ENCODE peak calls at places on chromosomes 7 and 10, in eight cellular contexts. D is HCT116, K is BJ, O is GM12864, Q is iPS DF 6.9, B is psoas muscle, J is dorsolateral prefrontal cortex, R is bronchial epithelial cell. A is an unnamed sample.

GRCh38 chr10:102342958-102343357 is 52.5 kb upstream of the NFKB2 start:
- DNase-seq in J (no peak), B (no peak), D (no peak), K (no peak), O (no peak), Q (no peak), R (peak), A (no peak)

GRCh38 chr10:44316187-44316921 is 68.5 kb downstream of the CXCL12 start:
- DNase-seq in Q (peak), R (no peak), B (no peak), D (peak), J (no peak), K (no peak), O (peak), A (peak)

GRCh38 chr7:159015894-159016410 is 128.7 kb downstream of the VIPR2 start:
- DNase-seq in B (no peak), O (no peak), R (no peak), K (no peak), D (no peak), Q (no peak), J (no peak), A (no peak)

GRCh38 chr10:69458426-69459100 is 7.3 kb downstream of the TSPAN15 start:
- DNase-seq in J (peak), K (no peak), O (no peak), Q (no peak), R (peak), B (peak), D (peak), A (peak)

GRCh38 chr7:98105942-98106544 is 619 bp upstream of the LMTK2 start:
- DNase-seq in B (no peak), Q (no peak), K (no peak), J (peak), D (no peak), R (peak), O (no peak), A (peak)

GRCh38 chr7:64997927-64998391 is 7.1 kb upstream of the ZNF117 start:
- DNase-seq in J (no peak), Q (no peak), D (no peak), R (peak), K (no peak), B (peak), O (no peak), A (peak)

GRCh38 chr7:22730921-22731654 is 4.1 kb downstream of the IL6 start:
- DNase-seq in O (no peak), B (no peak), D (no peak), K (peak), R (peak), J (no peak), Q (no peak), A (peak)

GRCh38 chr7:157494506-157495176 is 157.8 kb downstream of the DNAJB6 start:
- DNase-seq in B (no peak), Q (no peak), D (no peak), O (no peak), R (no peak), J (no peak), K (no peak), A (no peak)

GRCh38 chr7:16985621-16986020 is 103.8 kb upstream of the AGR3 start:
- DNase-seq in R (peak), B (no peak), K (no peak), Q (no peak), J (no peak), O (no peak), D (no peak), A (peak)

GRCh38 chr10:84256510-84257342 is 11.9 kb downstream of the RGR start:
- DNase-seq in J (peak), R (peak), Q (peak), B (peak), K (no peak), O (no peak), D (peak), A (peak)

GRCh38 chr10:114245128-114245791 is 6.2 kb downstream of the VWA2 start:
- DNase-seq in J (no peak), K (no peak), R (peak), Q (no peak), D (no peak), O (no peak), B (no peak), A (peak)

GRCh38 chr10:49350856-49351532 is 44.9 kb downstream of the DRGX start:
- DNase-seq in D (no peak), R (no peak), J (no peak), O (no peak), B (no peak), Q (no peak), K (no peak), A (no peak)

GRCh38 chr7:122887198-122887597 is 938 bp upstream of the CADPS2 start:
- DNase-seq in J (peak), B (peak), D (peak), Q (no peak), R (peak), K (no peak), O (no peak), A (peak)

GRCh38 chr10:69499726-69500689 is 48.7 kb downstream of the TSPAN15 start:
- DNase-seq in K (no peak), Q (no peak), O (no peak), J (no peak), D (no peak), R (no peak), B (no peak), A (no peak)

GRCh38 chr10:36630267-36630666 is 495.1 kb upstream of the ANKRD30A start:
- DNase-seq in B (no peak), J (no peak), D (no peak), K (no peak), Q (no peak), R (no peak), O (no peak), A (no peak)

GRCh38 chr7:37344886-37345579 is 103.6 kb downstream of the ELMO1 start:
- DNase-seq in Q (no peak), B (no peak), J (no peak), O (no peak), K (no peak), R (no peak), D (no peak), A (no peak)

GRCh38 chr7:151246161-151247015 is 2.1 kb downstream of the SMARCD3 start:
- DNase-seq in D (no peak), B (no peak), R (no peak), Q (no peak), K (no peak), O (no peak), J (no peak), A (no peak)

GRCh38 chr10:37947526-37947925 is 28.9 kb downstream of the ZNF25 start:
- DNase-seq in K (no peak), D (no peak), B (no peak), J (no peak), R (no peak), O (no peak), Q (no peak), A (no peak)

GRCh38 chr7:47610506-47611044 is 28.7 kb upstream of the TNS3 start:
- DNase-seq in B (no peak), Q (no peak), O (no peak), K (peak), R (no peak), D (no peak), J (no peak), A (no peak)

GRCh38 chr10:115895196-115895595 is 377.8 kb downstream of the GFRA1 start:
- DNase-seq in J (no peak), B (no peak), K (no peak), O (no peak), R (no peak), D (no peak), Q (no peak), A (no peak)

GRCh38 chr7:7970113-7970619 is 1.6 kb downstream of the GLCCI1 start:
- DNase-seq in K (no peak), B (no peak), O (no peak), R (no peak), J (no peak), D (no peak), Q (no peak), A (no peak)

GRCh38 chr7:121276276-121276675 is 52.5 kb upstream of the WNT16 start:
- DNase-seq in D (no peak), R (no peak), B (no peak), Q (no peak), O (no peak), K (no peak), J (no peak), A (no peak)

GRCh38 chr7:112495820-112496462 is 15.2 kb downstream of the LSMEM1 start:
- DNase-seq in K (no peak), D (peak), B (no peak), Q (no peak), R (peak), J (peak), O (no peak), A (peak)

GRCh38 chr10:11881028-11881476 is 57.9 kb downstream of the PROSER2 start:
- DNase-seq in R (no peak), D (no peak), K (no peak), J (no peak), Q (no peak), B (no peak), O (no peak), A (no peak)

GRCh38 chr10:11878776-11879175 is 55.6 kb downstream of the PROSER2 start:
- DNase-seq in R (no peak), O (no peak), J (no peak), B (no peak), Q (no peak), K (no peak), D (no peak), A (no peak)

GRCh38 chr10:11881477-11882417 is 58.6 kb downstream of the PROSER2 start:
- DNase-seq in K (no peak), B (no peak), R (peak), D (peak), Q (no peak), J (no peak), O (no peak), A (peak)

GRCh38 chr10:11879387-11880168 is 56.4 kb downstream of the PROSER2 start:
- DNase-seq in Q (no peak), R (no peak), K (no peak), J (no peak), D (no peak), B (no peak), O (no peak), A (no peak)

DNA sequence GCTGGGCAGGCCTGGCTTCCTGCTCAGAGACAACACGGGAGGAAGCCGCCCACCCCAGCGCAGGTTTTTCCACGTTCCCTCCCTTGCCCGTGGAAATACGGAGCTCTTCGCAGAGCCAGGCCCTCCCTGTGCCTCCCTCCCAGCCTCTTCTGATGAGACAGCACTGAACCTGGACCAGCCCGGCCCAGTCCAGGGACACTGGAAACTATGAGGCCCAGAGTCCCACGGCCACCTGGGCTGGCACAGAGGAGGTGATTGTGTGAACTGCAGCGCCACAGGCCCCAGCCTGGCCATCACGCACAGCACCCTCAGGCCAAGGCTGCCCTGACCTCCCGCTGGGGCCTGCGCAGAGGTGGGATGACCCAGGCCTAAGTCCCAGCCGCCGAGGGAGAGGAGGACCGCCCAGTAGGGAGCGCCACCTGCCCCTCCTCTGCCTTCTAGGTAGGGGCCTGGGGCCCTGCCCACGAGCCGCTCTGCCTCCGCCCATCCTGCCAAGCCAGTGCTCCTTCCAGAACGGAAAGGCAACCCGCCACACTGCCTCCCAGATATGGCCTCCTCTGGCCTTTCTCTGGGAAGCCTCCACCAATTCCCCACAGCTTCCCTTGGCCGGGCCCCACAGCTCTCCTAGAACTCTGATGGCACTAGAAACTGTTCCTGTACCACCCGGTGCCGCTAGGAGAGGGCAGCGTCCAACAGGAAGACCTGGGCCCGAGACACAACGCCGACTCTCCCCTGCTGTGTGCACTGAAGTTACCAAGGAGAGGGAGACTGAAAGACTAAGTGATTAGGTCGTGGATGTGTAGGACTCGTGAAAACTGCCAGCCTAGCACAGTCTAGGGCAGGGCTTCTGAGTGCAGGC is 57.2 kb downstream of the PROSER2 start:
- DNase-seq in D (no peak), B (no peak), K (no peak), R (peak), O (no peak), Q (no peak), J (no peak), A (no peak)
- H3K4me3 ChIP-seq in D (no peak), B (no peak), K (no peak), R (no peak), O (no peak), Q (no peak), J (no peak), A (no peak)

DNA sequence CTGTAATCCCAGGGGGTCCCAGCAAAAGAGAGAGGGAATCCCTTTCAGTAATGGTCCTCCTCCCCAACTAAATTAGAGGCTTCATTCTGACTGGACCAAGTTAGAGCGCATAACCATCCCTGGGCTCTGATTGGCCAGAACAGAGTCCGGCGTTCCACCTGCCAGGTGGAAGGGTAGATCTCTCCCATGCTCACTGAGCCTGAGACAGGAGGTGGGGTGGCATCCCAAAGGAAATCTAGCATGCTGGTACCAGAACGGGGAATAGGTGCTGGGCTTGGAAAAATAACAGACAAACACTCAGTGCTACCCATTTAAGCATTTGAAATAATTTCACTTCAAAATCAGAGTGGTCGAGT is 21.0 kb upstream of the TSPAN33 start:
- DNase-seq in O (no peak), Q (no peak), K (no peak), J (no peak), D (no peak), B (no peak), R (no peak), A (no peak)
- H3K4me3 ChIP-seq in O (peak), Q (no peak), K (no peak), J (no peak), D (no peak), B (no peak), R (no peak), A (no peak)

DNA sequence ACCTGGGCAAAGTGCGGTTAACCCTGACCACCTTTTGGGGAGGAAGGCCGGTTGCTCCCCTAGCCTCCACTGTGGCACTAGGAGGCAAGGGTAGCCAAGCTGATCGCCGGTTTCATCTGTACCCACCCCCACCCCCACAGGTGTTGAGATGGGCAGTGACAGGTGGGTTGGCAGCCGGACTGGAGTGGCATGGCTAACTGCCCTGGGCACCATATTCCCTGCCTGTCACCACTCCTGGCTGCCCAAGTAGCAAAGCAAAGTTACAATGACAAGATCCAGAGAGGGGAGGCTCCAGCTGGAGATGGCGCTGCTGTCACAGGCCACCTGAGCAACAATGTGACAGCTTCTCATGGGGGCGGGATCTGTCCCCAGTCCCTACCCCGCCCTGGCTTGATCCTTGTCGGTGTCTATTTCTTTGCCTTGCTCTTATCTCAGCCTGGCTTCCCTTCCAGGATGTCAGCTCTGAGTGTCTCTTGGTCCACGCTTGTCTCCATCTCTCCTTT is 27.0 kb upstream of the BMS1 start:
- DNase-seq in O (no peak), D (no peak), K (no peak), J (no peak), R (no peak), B (peak), Q (no peak), A (no peak)
- H3K4me3 ChIP-seq in O (no peak), D (peak), K (no peak), J (no peak), R (no peak), B (peak), Q (no peak), A (no peak)

DNA sequence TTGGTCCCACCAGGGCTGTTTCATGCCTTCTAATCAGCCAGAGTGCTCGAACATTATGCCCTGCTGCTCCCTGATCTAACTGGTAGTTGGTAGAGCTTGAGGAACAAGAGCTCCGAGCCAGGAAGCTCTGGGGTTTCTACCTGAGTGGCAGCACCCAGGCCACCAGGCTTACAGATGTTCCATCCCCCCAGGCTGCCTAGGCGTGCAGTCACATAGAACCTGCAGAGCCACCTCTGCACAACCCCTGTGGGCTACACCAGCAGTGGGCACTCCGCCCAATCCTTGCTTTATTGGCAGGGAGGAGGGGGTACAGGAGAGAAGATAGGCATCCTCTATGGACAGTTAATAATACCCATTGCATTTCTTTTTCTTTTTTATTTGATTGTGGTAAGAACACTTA is 21.8 kb downstream of the MAP3K8 start:
- DNase-seq in O (no peak), Q (no peak), R (no peak), D (no peak), K (no peak), B (no peak), J (no peak), A (no peak)
- H3K4me3 ChIP-seq in O (no peak), Q (no peak), R (no peak), D (no peak), K (no peak), B (peak), J (no peak), A (no peak)

GRCh38 chr7:66357062-66357461 is 151.9 kb downstream of the TPST1 start:
- DNase-seq in B (no peak), O (no peak), K (no peak), R (no peak), J (no peak), D (no peak), Q (no peak), A (no peak)
- H3K4me3 ChIP-seq in B (no peak), O (no peak), K (no peak), R (no peak), J (no peak), D (no peak), Q (no peak), A (no peak)

DNA sequence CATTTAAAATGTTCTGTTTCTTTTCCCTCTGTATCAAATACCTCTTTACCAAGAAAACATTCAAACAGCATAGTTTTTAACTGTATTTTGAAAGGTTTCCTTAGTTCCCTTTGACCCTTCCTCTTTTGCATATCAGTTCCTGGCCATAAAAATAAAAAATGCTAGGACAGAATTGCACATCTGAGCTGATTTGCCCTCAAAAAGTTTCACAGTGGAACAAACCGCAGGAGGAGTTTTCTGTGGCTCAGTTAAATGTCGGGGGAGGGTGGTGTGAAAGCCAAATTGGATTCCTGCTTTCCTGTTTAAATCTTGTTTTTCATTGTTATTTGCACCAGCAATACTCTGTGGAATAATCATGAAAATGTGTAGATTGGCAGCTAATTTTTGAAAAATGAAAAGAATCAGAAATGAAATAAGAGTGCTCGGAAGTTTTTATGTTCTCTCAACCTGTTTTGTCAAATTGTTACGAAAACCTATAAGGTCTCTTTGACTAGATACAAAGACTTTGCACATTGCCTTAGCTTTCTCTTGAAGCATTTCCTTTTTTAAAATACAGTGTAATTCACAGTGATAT is 8.2 kb downstream of the IKZF1 start:
- DNase-seq in R (no peak), D (no peak), B (no peak), J (no peak), K (no peak), Q (no peak), O (no peak), A (no peak)
- H3K4me3 ChIP-seq in R (no peak), D (no peak), B (no peak), J (no peak), K (no peak), Q (no peak), O (peak), A (no peak)

GRCh38 chr10:7338469-7338868 is 72.4 kb downstream of the SFMBT2 start:
- DNase-seq in R (no peak), B (no peak), J (no peak), K (no peak), Q (no peak), O (no peak), D (no peak), A (no peak)

GRCh38 chr10:7337431-7338171 is 73.2 kb downstream of the SFMBT2 start:
- DNase-seq in R (no peak), B (no peak), J (no peak), Q (no peak), K (no peak), O (peak), D (no peak), A (no peak)

GRCh38 chr10:7333995-7334964 is 76.6 kb downstream of the SFMBT2 start:
- DNase-seq in O (no peak), K (no peak), R (no peak), Q (no peak), J (no peak), B (no peak), D (no peak), A (no peak)

GRCh38 chr10:7339503-7339902 is 71.3 kb downstream of the SFMBT2 start:
- DNase-seq in Q (no peak), B (no peak), R (no peak), D (no peak), O (no peak), J (no peak), K (no peak), A (no peak)

GRCh38 chr10:7335977-7336376 is 74.9 kb downstream of the SFMBT2 start:
- DNase-seq in D (no peak), K (no peak), J (no peak), B (no peak), O (no peak), Q (no peak), R (no peak), A (no peak)
- H3K4me3 ChIP-seq in D (no peak), K (no peak), J (no peak), B (no peak), O (no peak), Q (no peak), R (no peak), A (no peak)

GRCh38 chr10:74827694-74828093 is 1.3 kb downstream of the KAT6B start:
- DNase-seq in R (no peak), O (no peak), J (no peak), K (no peak), Q (no peak), D (no peak), B (no peak), A (no peak)
- H3K4me3 ChIP-seq in R (no peak), O (peak), J (peak), K (peak), Q (no peak), D (peak), B (peak), A (no peak)

GRCh38 chr10:96719850-96720421 is 378 bp downstream of the PIK3AP1 start:
- DNase-seq in K (no peak), O (no peak), B (peak), J (no peak), R (no peak), Q (no peak), D (peak), A (peak)
- H3K4me3 ChIP-seq in K (peak), O (peak), B (peak), J (peak), R (no peak), Q (peak), D (peak), A (peak)